ENCODE peak calls at places on chromosomes 16 and 17, in ten cellular contexts. K is stimulated activated naive CD8-positive, alpha-beta T cell treated with anti-CD3 and anti-CD28 coated beads, Interleukin-15, amount 100 ng/mL, for 72 hours; W is Jurkat, Clone E6-1; C is Karpas-422; R is activated CD8-positive, alpha-beta T cell treated with anti-CD3 and anti-CD28 coated beads, Interleukin-2, amount 10 ng/mL, durations not matched to agents 7 days and 5 days; P is AG04450; F is activated naive CD4-positive, alpha-beta T cell; Z is psoas muscle; A is right lobe of liver; E is left colon. I is an unnamed sample.

GRCh38 chr16:1819611-1820010 is 7.0 kb downstream of the HAGH start:
- DNase-seq in K (no peak), W (no peak), C (no peak), R (no peak), P (no peak), F (no peak), Z (no peak), A (no peak), E (no peak), I (no peak)

GRCh38 chr17:61770043-61770442 is 93.3 kb downstream of the BRIP1 start:
- DNase-seq in K (no peak), W (no peak), C (no peak), R (no peak), P (no peak), F (no peak), Z (no peak), A (no peak), E (no peak), I (no peak)

GRCh38 chr16:73093146-73094144 is 45.5 kb upstream of the ZFHX3 start:
- DNase-seq in K (no peak), W (no peak), C (no peak), R (no peak), P (no peak), F (no peak), Z (peak; percentile 61), A (no peak), E (no peak), I (no peak)

GRCh38 chr16:12511708-12512107 is 292.0 kb downstream of the CPPED1 start:
- DNase-seq in K (no peak), W (no peak), C (no peak), R (no peak), P (no peak), F (no peak), Z (no peak), A (peak; percentile 39), E (no peak), I (no peak)

GRCh38 chr17:81429813-81430510 is 34.7 kb downstream of the BAHCC1 start:
- DNase-seq in K (no peak), W (no peak), C (no peak), R (no peak), P (no peak), F (no peak), Z (peak; percentile 76), A (no peak), E (peak; percentile 38), I (no peak)

GRCh38 chr16:25692734-25693508 is 1.2 kb downstream of the HS3ST4 start:
- DNase-seq in K (no peak), W (no peak), C (no peak), R (no peak), P (no peak), F (no peak), Z (no peak), A (no peak), E (no peak), I (no peak)

GRCh38 chr16:20329392-20330138 is 2.3 kb upstream of the GP2 start:
- DNase-seq in K (no peak), W (no peak), C (no peak), R (no peak), P (no peak), F (no peak), Z (no peak), A (no peak), E (no peak), I (no peak)

GRCh38 chr17:37182786-37183185 is 193.0 kb upstream of the C17orf78 start:
- DNase-seq in K (no peak), W (no peak), C (no peak), R (no peak), P (no peak), F (no peak), Z (no peak), A (no peak), E (no peak), I (no peak)

GRCh38 chr16:83810906-83811305 is 3.1 kb downstream of the HSBP1 start:
- DNase-seq in K (no peak), W (no peak), C (no peak), R (no peak), P (no peak), F (no peak), Z (no peak), A (no peak), E (no peak), I (no peak)

GRCh38 chr17:78381601-78382168 is 3.2 kb downstream of the PGS1 start:
- DNase-seq in K (no peak), W (no peak), C (no peak), R (peak; percentile 52), P (no peak), F (no peak), Z (no peak), A (no peak), E (no peak), I (no peak)

GRCh38 chr16:14280541-14280940 is 209.4 kb downstream of the MRTFB start:
- DNase-seq in K (no peak), W (no peak), C (no peak), R (no peak), P (no peak), F (no peak), Z (no peak), A (no peak), E (no peak), I (no peak)